ENCODE peak calls at places on chromosomes 2 and 18, in seven cellular contexts. B is vagina, A is transverse colon, T is esophagus muscularis mucosa, G is HCT116, C is H1, M is K562. J is an unnamed sample.

GRCh38 chr18:45876131-45876530 is 50.7 kb downstream of the SIGLEC15 start:
- DNase-seq in B (no peak), A (no peak), T (no peak), G (no peak), C (no peak), M (no peak), J (no peak)

GRCh38 chr18:48706630-48707206 is 167.9 kb downstream of the CTIF start:
- DNase-seq in B (no peak), A (no peak), T (no peak), G (no peak), C (no peak), M (no peak), J (no peak)

GRCh38 chr2:180763249-180763989 is 217.0 kb upstream of the UBE2E3 start:
- DNase-seq in B (no peak), A (no peak), T (no peak), G (no peak), C (no peak), M (no peak), J (no peak)

GRCh38 chr2:28565720-28566295 is 69.9 kb downstream of the PLB1 start:
- DNase-seq in B (no peak), A (no peak), T (no peak), G (no peak), C (no peak), M (no peak), J (no peak)

GRCh38 chr2:47056374-47056773 is 98.7 kb downstream of the STPG4 start:
- DNase-seq in B (no peak), A (no peak), T (no peak), G (no peak), C (no peak), M (no peak), J (no peak)

GRCh38 chr18:58195278-58195721 is 151.3 kb downstream of the NEDD4L start:
- DNase-seq in B (no peak), A (peak; percentile 64), T (no peak), G (no peak), C (peak; percentile 67), M (no peak), J (peak; percentile 37)

GRCh38 chr18:23828426-23828825 is 139.2 kb downstream of the LAMA3 start:
- DNase-seq in B (no peak), A (no peak), T (peak; percentile 17), G (peak; percentile 67), C (no peak), M (peak; percentile 28), J (no peak)

GRCh38 chr2:106053581-106053980 is 140.5 kb downstream of the UXS1 start:
- DNase-seq in B (no peak), A (no peak), T (no peak), G (no peak), C (no peak), M (no peak), J (no peak)

GRCh38 chr2:121205321-121205942 is 79.6 kb downstream of the TFCP2L1 start:
- DNase-seq in B (no peak), A (no peak), T (no peak), G (no peak), C (no peak), M (peak; percentile 31), J (no peak)

GRCh38 chr18:48872234-48873145 is 78.3 kb downstream of the SMAD7 start:
- DNase-seq in B (no peak), A (no peak), T (no peak), G (no peak), C (no peak), M (no peak), J (no peak)

GRCh38 chr2:10377052-10377746 is 70.9 kb downstream of the ODC1 start:
- DNase-seq in B (no peak), A (no peak), T (no peak), G (no peak), C (no peak), M (no peak), J (no peak)

GRCh38 chr2:240454031-240454901 is 18.8 kb downstream of the GPC1 start:
- DNase-seq in B (no peak), A (no peak), T (no peak), G (no peak), C (no peak), M (no peak), J (no peak)

GRCh38 chr18:27585602-27586173 is 400.6 kb upstream of the CHST9 start:
- DNase-seq in B (no peak), A (peak; percentile 21), T (no peak), G (no peak), C (no peak), M (no peak), J (no peak)

GRCh38 chr2:73984203-73984921 is at the start of gene TET3:
- DNase-seq in B (no peak), A (peak; percentile 68), T (no peak), G (no peak), C (peak; percentile 70), M (peak; percentile 86), J (peak; percentile 64)

GRCh38 chr2:156322681-156323211 is 9.8 kb downstream of the NR4A2 start:
- DNase-seq in B (no peak), A (no peak), T (no peak), G (no peak), C (peak; percentile 70), M (no peak), J (no peak)

GRCh38 chr2:70248810-70249438 is 496 bp upstream of the TIA1 start:
- DNase-seq in B (no peak), A (peak; percentile 91), T (peak; percentile 99), G (no peak), C (peak; percentile 97), M (peak; percentile 31), J (no peak)
- TF ChIP-seq POLR2AphosphoS5 in B (peak; percentile 85), A (no peak), T (no peak), G (no peak), C (no peak), M (no peak), J (no peak)

DNA sequence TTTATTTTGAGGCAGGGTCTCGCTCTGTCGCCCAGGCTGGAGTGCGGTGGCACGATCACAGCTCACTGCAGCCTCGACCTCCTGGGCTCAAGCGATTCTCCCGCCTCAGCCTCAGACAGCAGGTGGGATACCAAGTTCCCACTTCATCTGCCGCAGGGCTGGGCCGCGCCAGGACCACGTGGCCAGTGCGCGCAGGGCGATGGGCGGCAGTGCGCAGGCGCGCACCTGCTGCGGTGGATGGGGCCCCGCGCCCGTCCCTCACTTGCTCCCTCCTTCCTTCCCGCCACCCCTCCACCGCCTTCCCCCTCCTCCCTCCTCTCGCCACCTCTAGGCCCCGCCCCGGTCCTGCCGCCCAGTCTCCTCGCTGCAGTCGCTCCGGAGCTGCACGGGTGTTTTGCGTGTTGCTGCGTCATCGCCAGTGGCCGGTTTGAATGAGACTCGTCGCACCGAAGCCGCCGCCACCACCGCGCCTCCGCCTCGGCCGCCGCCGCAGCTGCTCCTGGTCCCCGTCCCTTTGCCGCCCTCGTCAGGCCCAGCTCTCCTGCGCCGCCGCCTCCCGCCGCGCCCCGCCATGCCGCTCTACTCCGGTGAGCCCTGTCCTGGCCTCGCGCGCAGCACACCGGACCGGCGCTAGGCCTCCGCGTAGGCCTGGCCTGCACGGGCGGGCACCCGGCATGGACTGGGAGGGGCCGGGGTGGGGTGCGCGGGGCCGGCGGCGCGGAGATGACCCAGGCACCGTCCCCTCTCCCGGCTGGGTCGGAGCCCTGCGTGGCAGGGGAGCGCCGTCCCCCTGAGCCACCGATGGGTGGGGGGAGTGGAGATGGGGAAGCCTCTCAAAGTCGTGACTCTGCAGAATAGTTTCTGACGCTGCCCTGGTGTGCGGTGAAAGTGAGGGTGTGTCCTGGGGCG is at the start of gene USP14:
- DNase-seq in B (no peak), A (peak; percentile 98), T (peak; percentile 99), G (peak; percentile 78), C (peak; percentile 95), M (peak; percentile 100), J (peak; percentile 95)
- TF ChIP-seq POLR2A in B (peak; percentile 37), A (peak; percentile 66), T (no peak), G (no peak), C (peak; percentile 79), M (peak; percentile 90), J (no peak)

DNA sequence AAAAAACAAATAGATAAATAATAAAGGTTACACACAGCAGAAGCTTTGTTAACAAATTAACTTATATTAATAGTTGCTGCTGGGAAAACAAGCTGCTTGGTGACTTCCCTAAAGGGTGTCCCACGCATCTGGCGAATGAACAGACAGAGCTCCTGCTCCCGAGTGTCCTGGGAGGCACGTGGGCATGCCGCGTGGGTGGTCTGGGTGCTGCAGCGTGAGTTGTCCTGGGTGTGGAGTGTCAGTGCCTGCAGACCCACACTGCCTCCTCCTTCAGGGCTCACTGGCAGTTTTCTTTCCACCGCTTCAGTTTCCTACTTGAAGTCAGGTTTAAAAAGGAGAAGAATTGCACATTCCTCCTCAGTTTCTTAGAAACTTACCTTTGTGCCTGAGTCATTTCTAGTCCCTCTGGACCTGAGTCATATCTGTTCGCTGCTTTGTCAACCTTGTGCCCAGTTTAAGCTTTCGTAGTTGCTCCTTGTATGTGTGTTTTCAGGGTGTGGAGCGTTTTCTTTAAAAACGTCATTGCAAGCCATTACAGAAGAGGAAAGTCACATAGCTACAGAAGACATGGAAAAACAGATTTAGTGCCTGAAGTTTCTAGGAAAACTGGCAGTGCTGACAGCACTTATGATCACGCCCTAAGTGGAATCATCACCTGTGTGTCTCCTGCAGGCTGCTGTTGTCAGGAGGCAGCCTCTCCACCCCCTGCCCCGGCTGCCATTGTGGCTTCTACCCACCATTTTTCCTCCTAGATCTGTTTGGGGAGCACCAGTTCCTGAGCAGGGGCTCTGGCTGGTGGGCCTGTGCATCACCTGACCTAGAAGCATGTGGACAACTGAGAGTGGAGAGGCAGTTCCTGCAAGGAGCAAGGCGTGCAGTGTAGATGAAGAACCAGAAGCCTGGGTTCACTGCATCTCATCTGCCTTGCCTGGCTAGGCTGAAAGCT is 24.5 kb downstream of the IMPA2 start:
- DNase-seq in B (no peak), A (peak; percentile 59), T (no peak), G (no peak), C (no peak), M (no peak), J (no peak)
- TF ChIP-seq POLR2AphosphoS5 in B (peak; percentile 6), A (peak; percentile 60), T (no peak), G (no peak), C (no peak), M (no peak), J (no peak)

DNA sequence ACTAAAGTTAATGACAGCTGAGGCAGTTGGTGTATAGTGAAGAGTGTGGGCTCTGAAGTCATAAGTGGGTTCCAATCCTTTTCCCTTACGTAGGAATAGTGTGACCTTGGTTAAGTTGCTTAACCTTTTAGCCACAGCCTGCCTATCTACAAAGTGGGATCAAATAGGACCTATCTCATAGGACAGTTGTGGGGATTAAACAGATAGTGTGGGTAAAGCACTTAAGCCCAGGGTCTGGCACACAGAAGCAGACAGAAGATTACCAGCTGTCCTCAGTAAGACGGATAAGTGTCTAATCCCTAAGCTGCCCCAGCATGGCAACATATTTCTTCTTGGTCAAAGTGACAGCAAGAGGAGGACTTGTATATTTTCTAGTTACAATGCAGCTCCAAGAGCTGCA is 28.2 kb downstream of the UBE2F start:
- DNase-seq in B (no peak), A (no peak), T (no peak), G (no peak), C (no peak), M (no peak), J (no peak)
- TF ChIP-seq POLR2A in B (no peak), A (no peak), T (no peak), G (no peak), C (no peak), M (no peak), J (no peak)

J was measured in GM12891.